ENCODE peak calls at places on chromosomes 5 and 9, in six cellular contexts. Y is B cell, U is T-helper 1 cell, R is T-helper 2 cell, B is mesothelial cell of epicardium, I is head of caudate nucleus. A is an unnamed sample.

GRCh38 chr5:4832491-4832890 is 307.6 kb upstream of the ADAMTS16 start:
- DNase-seq in Y (no peak), U (no peak), R (no peak), B (no peak), I (no peak), A (no peak)

GRCh38 chr9:90432951-90433350 is 209.7 kb downstream of the DIRAS2 start:
- DNase-seq in Y (no peak), U (no peak), R (no peak), B (no peak), I (no peak), A (no peak)

GRCh38 chr9:36922548-36922947 is 111.5 kb downstream of the PAX5 start:
- DNase-seq in Y (no peak), U (no peak), R (no peak), B (no peak), I (no peak), A (no peak)

GRCh38 chr9:20402273-20402875 is 219.9 kb downstream of the MLLT3 start:
- DNase-seq in Y (no peak), U (no peak), R (no peak), B (no peak), I (no peak), A (no peak)

GRCh38 chr9:129626944-129627297 is 958 bp downstream of the NTMT1 start:
- DNase-seq in Y (no peak), U (no peak), R (no peak), B (no peak), I (no peak), A (no peak)

GRCh38 chr5:138720840-138721239 is 32.4 kb upstream of the CTNNA1 start:
- DNase-seq in Y (no peak), U (no peak), R (no peak), B (no peak), I (no peak), A (no peak)

GRCh38 chr5:54703091-54703490 is 185.5 kb downstream of the SNX18 start:
- DNase-seq in Y (no peak), U (no peak), R (no peak), B (no peak), I (no peak), A (no peak)

GRCh38 chr9:91395553-91396470 is 27.8 kb downstream of the NFIL3 start:
- DNase-seq in Y (no peak), U (no peak), R (no peak), B (no peak), I (no peak), A (no peak)

GRCh38 chr5:59874675-59875074 is 18.9 kb downstream of the PDE4D start:
- DNase-seq in Y (no peak), U (no peak), R (no peak), B (no peak), I (no peak), A (no peak)

GRCh38 chr9:70952131-70952727 is 169.2 kb downstream of the TRPM3 start:
- DNase-seq in Y (no peak), U (no peak), R (no peak), B (no peak), I (no peak), A (no peak)

GRCh38 chr5:73448451-73449136 is at the start of gene FOXD1:
- DNase-seq in Y (peak; percentile 48), U (no peak), R (peak; percentile 15), B (peak; percentile 65), I (no peak), A (peak; percentile 84)

GRCh38 chr5:39928709-39929108 is 503.9 kb upstream of the DAB2 start:
- DNase-seq in Y (no peak), U (no peak), R (no peak), B (no peak), I (no peak), A (no peak)

GRCh38 chr5:68224561-68225187 is 9.1 kb downstream of the PIK3R1 start:
- DNase-seq in Y (no peak), U (no peak), R (no peak), B (no peak), I (no peak), A (no peak)

GRCh38 chr5:124395899-124396298 is 350.5 kb downstream of the ZNF608 start:
- DNase-seq in Y (no peak), U (no peak), R (no peak), B (no peak), I (no peak), A (no peak)

GRCh38 chr9:94770344-94770743 is 43.8 kb downstream of the AOPEP start:
- DNase-seq in Y (no peak), U (no peak), R (no peak), B (no peak), I (no peak), A (no peak)

GRCh38 chr5:141349917-141350619 is at the start of gene PCDHGB1:
- DNase-seq in Y (no peak), U (no peak), R (peak; percentile 17), B (no peak), I (peak; percentile 49), A (peak; percentile 9)

GRCh38 chr5:115343855-115344254 is 47.4 kb upstream of the CCDC112 start:
- DNase-seq in Y (no peak), U (no peak), R (no peak), B (no peak), I (no peak), A (no peak)

GRCh38 chr9:81683214-81683613 is 6.1 kb downstream of the TLE1 start:
- DNase-seq in Y (no peak), U (no peak), R (no peak), B (no peak), I (no peak), A (no peak)